ENCODE peak calls at places on chromosomes 4 and X, in eight cellular contexts. G is hypothalamus, U is ureter, K is Karpas-422, F is mesothelial cell of epicardium, H is NT2/D1, N is amniotic epithelial cell, J is kidney epithelial cell. M is an unnamed sample.

GRCh38 chr4:168856312-168856711 is 153.7 kb downstream of the CBR4 start:
- DNase-seq in U (no peak), F (no peak), J (peak), K (no peak), G (no peak), H (no peak), N (peak), M (no peak)

GRCh38 chr4:56844817-56845580 is 23.5 kb upstream of the SPINK2 start:
- DNase-seq in F (no peak), N (peak), U (no peak), J (no peak), K (no peak), H (peak), G (no peak), M (no peak)

GRCh38 chrX:40468033-40468979 is 112.5 kb upstream of the ATP6AP2 start:
- DNase-seq in K (peak), U (peak), J (peak), F (no peak), G (peak), N (no peak), H (peak), M (peak)

GRCh38 chr4:60313616-60314015 is 886.5 kb upstream of the ADGRL3 start:
- DNase-seq in K (no peak), G (no peak), J (no peak), N (peak), H (no peak), F (no peak), U (no peak), M (no peak)

GRCh38 chr4:83151645-83152044 is 37.1 kb upstream of the PLAC8 start:
- DNase-seq in N (no peak), F (no peak), H (no peak), G (no peak), K (no peak), U (no peak), J (no peak), M (no peak)

GRCh38 chr4:55545133-55545532 is 1.6 kb downstream of the CLOCK start:
- DNase-seq in G (no peak), F (no peak), J (no peak), K (no peak), U (no peak), H (no peak), N (peak), M (no peak)

GRCh38 chr4:88962430-88962829 is 94.6 kb downstream of the FAM13A start:
- DNase-seq in F (no peak), J (no peak), G (no peak), U (no peak), H (no peak), N (no peak), K (no peak), M (no peak)

GRCh38 chr4:38281416-38282071 is 321.3 kb downstream of the PTTG2 start:
- DNase-seq in G (no peak), J (no peak), U (no peak), N (peak), K (no peak), H (no peak), F (no peak), M (no peak)

GRCh38 chr4:107950746-107951540 is 19.6 kb downstream of the CYP2U1 start:
- DNase-seq in F (no peak), K (no peak), J (no peak), H (no peak), G (no peak), U (no peak), N (peak), M (no peak)

M was measured in C1 segment of cervical spinal cord.